ENCODE peak calls at places on chromosome 2, in four cellular contexts. M is activated CD4-positive, CD25-positive, alpha-beta regulatory T cell; X is AML-193; J is neural crest cell. N is an unnamed sample.
A peak's percentile ranks its signal among the peaks of the same experiment; 100 is the strongest.

GRCh38 chr2:173652311-173652710 is 297.6 kb downstream of the CDCA7 start:
- DNase-seq in J (no peak), M (no peak), X (no peak), N (peak; percentile 52)

GRCh38 chr2:47893771-47894170 is 12.5 kb downstream of the FBXO11 start:
- DNase-seq in M (no peak), X (no peak), J (no peak), N (no peak)

GRCh38 chr2:30222636-30223360 is 8.5 kb upstream of the LBH start:
- DNase-seq in M (no peak), J (no peak), X (no peak), N (no peak)

GRCh38 chr2:215931256-215931903 is 82.0 kb downstream of the MREG start:
- DNase-seq in J (peak; percentile 63), M (peak; percentile 5), X (peak; percentile 35), N (no peak)

GRCh38 chr2:172211507-172211906 is 108.8 kb upstream of the DLX2 start:
- DNase-seq in M (no peak), X (no peak), J (no peak), N (no peak)

GRCh38 chr2:228613133-228613532 is 431.6 kb upstream of the SPHKAP start:
- DNase-seq in M (no peak), X (no peak), J (no peak), N (peak; percentile 81)

GRCh38 chr2:135258193-135258592 is 206.1 kb downstream of the RAB3GAP1 start:
- DNase-seq in J (no peak), M (no peak), X (no peak), N (no peak)

GRCh38 chr2:216560695-216561370 is 62.2 kb downstream of the RPL37A start:
- DNase-seq in X (no peak), M (no peak), J (no peak), N (no peak)

GRCh38 chr2:25103287-25103871 is 61.5 kb downstream of the EFR3B start:
- DNase-seq in J (no peak), M (no peak), X (no peak), N (peak; percentile 39)

GRCh38 chr2:120343433-120344105 is 2.4 kb upstream of the INHBB start:
- DNase-seq in J (peak; percentile 79), M (peak; percentile 22), X (no peak), N (no peak)

GRCh38 chr2:23351388-23352141 is 33.4 kb upstream of the KLHL29 start:
- DNase-seq in J (peak; percentile 91), M (peak; percentile 15), X (peak; percentile 7), N (peak; percentile 19)

GRCh38 chr2:74735544-74735943 is 81.5 kb downstream of the SEMA4F start:
- DNase-seq in X (no peak), M (no peak), J (no peak), N (no peak)

GRCh38 chr2:36663851-36664715 is 32.4 kb upstream of the VIT start:
- DNase-seq in J (no peak), M (no peak), X (peak; percentile 44), N (peak; percentile 41)

GRCh38 chr2:201116959-201117734 is 1.2 kb downstream of the CFLAR start:
- DNase-seq in M (no peak), X (peak; percentile 84), J (no peak), N (no peak)

GRCh38 chr2:144322379-144322778 is 197.5 kb downstream of the ZEB2 start:
- DNase-seq in J (no peak), M (no peak), X (no peak), N (peak; percentile 15)

GRCh38 chr2:104597942-104598341 is 256.0 kb upstream of the POU3F3 start:
- DNase-seq in M (no peak), X (no peak), J (no peak), N (no peak)

GRCh38 chr2:8247905-8248622 is 433.8 kb upstream of the ID2 start:
- DNase-seq in J (no peak), M (no peak), X (no peak), N (no peak)

GRCh38 chr2:69933839-69934613 is 19.1 kb downstream of the MXD1 start:
- DNase-seq in M (no peak), J (no peak), X (peak; percentile 53), N (peak; percentile 53)

GRCh38 chr2:71892896-71893295 is 254.8 kb downstream of the CYP26B1 start:
- DNase-seq in J (no peak), X (no peak), M (no peak), N (no peak)

GRCh38 chr2:200156140-200156858 is 150.2 kb upstream of the SPATS2L start:
- DNase-seq in M (no peak), J (no peak), X (no peak), N (peak; percentile 55)

GRCh38 chr2:16281451-16282330 is 341.3 kb downstream of the MYCN start:
- DNase-seq in J (peak; percentile 33), M (no peak), X (peak; percentile 12), N (no peak)

GRCh38 chr2:120496759-120497158 is 150.8 kb downstream of the INHBB start:
- DNase-seq in M (no peak), X (no peak), J (no peak), N (no peak)

GRCh38 chr2:120398961-120399888 is 53.3 kb downstream of the INHBB start:
- DNase-seq in X (no peak), J (no peak), M (no peak), N (no peak)

GRCh38 chr2:229348135-229348534 is 77.0 kb upstream of the PID1 start:
- DNase-seq in M (no peak), J (no peak), X (no peak), N (no peak)

GRCh38 chr2:239379641-239380170 is 21.1 kb downstream of the HDAC4 start:
- DNase-seq in J (no peak), X (no peak), M (no peak), N (no peak)

GRCh38 chr2:135870571-135870970 is 5.7 kb downstream of the MCM6 start:
- DNase-seq in X (no peak), J (no peak), M (no peak), N (no peak)

GRCh38 chr2:186575302-186575701 is 14.6 kb upstream of the ITGAV start:
- DNase-seq in X (peak; percentile 63), J (no peak), M (no peak), N (peak; percentile 92)

GRCh38 chr2:238585836-238586821 is 159.4 kb downstream of the ASB1 start:
- DNase-seq in J (peak; percentile 25), X (no peak), M (no peak), N (no peak)

GRCh38 chr2:111665011-111665410 is 219.0 kb downstream of the ANAPC1 start:
- DNase-seq in J (no peak), M (no peak), X (no peak), N (no peak)

GRCh38 chr2:151953467-151953866 is 125.2 kb upstream of the ARL5A start:
- DNase-seq in M (no peak), X (no peak), J (no peak), N (no peak)

GRCh38 chr2:229777716-229778115 is 63.4 kb upstream of the DNER start:
- DNase-seq in J (no peak), X (no peak), M (no peak), N (no peak)

GRCh38 chr2:100754951-100755350 is 65.0 kb upstream of the NPAS2 start:
- DNase-seq in J (no peak), M (no peak), X (no peak), N (no peak)

N was measured in BJ.